ENCODE peak calls at places on chromosomes 7 and 10, in five cellular contexts. L is upper lobe of right lung, W is K562, D is pancreas, M is adrenal gland. C is an unnamed sample.
A peak's percentile ranks its signal among the peaks of the same experiment; 100 is the strongest.

GRCh38 chr10:107442035-107442505 is 277.6 kb upstream of the SORCS1 start:
- DNase-seq in W (no peak), D (no peak), M (no peak), L (no peak), C (no peak)

GRCh38 chr10:75972494-75973276 is 541.3 kb downstream of the LRMDA start:
- DNase-seq in W (no peak), D (no peak), M (peak; percentile 27), L (no peak), C (no peak)

GRCh38 chr7:44963526-44964290 is 15.1 kb downstream of the MYO1G start:
- DNase-seq in M (no peak), D (no peak), W (no peak), L (peak; percentile 61), C (no peak)

GRCh38 chr10:35027567-35027966 is 62.6 kb downstream of the CUL2 start:
- DNase-seq in W (no peak), D (no peak), L (no peak), M (no peak), C (no peak)

GRCh38 chr10:42952358-42952757 is 124.5 kb upstream of the RET start:
- DNase-seq in W (peak; percentile 33), M (no peak), L (peak; percentile 67), D (peak; percentile 47), C (no peak)

GRCh38 chr7:20351901-20352300 is 21.2 kb downstream of the ITGB8 start:
- DNase-seq in D (no peak), L (no peak), M (no peak), W (no peak), C (no peak)

GRCh38 chr10:90167174-90168064 is 466.0 kb downstream of the KIF20B start:
- DNase-seq in L (no peak), W (no peak), D (no peak), M (no peak), C (no peak)

GRCh38 chr10:106615081-106615480 is 549.4 kb downstream of the SORCS1 start:
- DNase-seq in L (no peak), D (no peak), W (no peak), M (no peak), C (no peak)

GRCh38 chr10:119770928-119771327 is 45.1 kb downstream of the INPP5F start:
- DNase-seq in M (no peak), D (no peak), L (no peak), W (no peak), C (no peak)

GRCh38 chr10:59108296-59108695 is 68.1 kb upstream of the PHYHIPL start:
- DNase-seq in M (no peak), W (no peak), L (no peak), D (no peak), C (no peak)

GRCh38 chr10:47378606-47379444 is 5.3 kb downstream of the ZNF488 start:
- DNase-seq in W (no peak), M (no peak), D (no peak), L (no peak), C (no peak)

GRCh38 chr10:118568327-118568848 is 27.1 kb downstream of the PRLHR start:
- DNase-seq in W (peak; percentile 47), L (no peak), D (peak; percentile 63), M (no peak), C (peak; percentile 67)

GRCh38 chr10:112231602-112232001 is 48.0 kb upstream of the GPAM start:
- DNase-seq in L (no peak), M (no peak), W (no peak), D (no peak), C (no peak)

GRCh38 chr10:15369642-15370211 is 1.4 kb downstream of the FAM171A1 start:
- DNase-seq in W (no peak), D (no peak), L (no peak), M (no peak), C (no peak)
- H3K27ac ChIP-seq in W (no peak overlapping the region), D (peak overlapping the region; percentile 65), L (peak overlapping the region; percentile 68), M (no peak overlapping the region), C (peak overlapping the region; percentile 47)

DNA sequence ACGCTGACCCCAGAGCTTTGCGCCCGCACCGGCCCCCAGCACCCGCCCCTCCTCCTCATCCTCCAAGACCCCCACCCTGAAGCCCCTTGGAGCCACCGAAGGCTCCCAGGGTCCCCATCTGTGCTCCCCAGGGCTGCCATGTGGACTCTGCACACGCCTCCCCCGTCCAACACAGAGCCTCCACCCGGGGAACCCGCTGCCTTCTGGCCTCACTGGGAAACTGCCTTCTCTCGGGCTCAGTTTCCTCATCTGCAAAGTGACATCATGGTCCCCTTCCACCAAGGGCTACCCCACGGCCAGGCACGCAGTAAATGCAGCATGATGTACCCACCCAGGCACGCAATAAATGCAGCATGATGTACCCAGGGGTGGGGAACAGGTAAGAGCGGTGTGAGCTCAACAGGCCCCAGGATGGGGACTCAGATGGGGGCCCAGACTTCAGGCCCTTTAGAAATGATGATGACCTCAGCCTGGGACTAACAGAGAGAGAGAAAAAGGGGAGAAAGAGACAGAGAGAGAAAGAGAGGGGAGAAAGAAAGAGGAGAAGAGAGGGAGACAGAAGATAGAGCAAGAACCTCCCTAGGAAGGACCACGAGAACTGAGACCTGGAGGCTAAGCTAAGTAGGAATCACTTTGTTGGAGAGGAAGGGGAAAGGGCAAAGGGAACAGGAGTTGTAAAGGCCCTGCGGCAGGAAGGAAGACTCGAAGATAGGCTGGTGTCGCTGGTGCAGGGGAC is 2.5 kb upstream of the MICALL2 start:
- DNase-seq in M (no peak), W (peak; percentile 60), D (no peak), L (no peak), C (no peak)
- H3K4me1 ChIP-seq in M (peaks cover 47% of the 10 kb centered on the region), W (peaks cover 84% of the 10 kb centered on the region), D (peaks cover 21% of the 10 kb centered on the region), L (peaks cover 41% of the 10 kb centered on the region), C (peaks cover 14% of the 10 kb centered on the region)

GRCh38 chr7:30285067-30285530 is 702 bp downstream of the ZNRF2 start:
- DNase-seq in M (peak; percentile 31), L (no peak), W (peak; percentile 29), D (peak; percentile 58), C (peak; percentile 58)
- H3K27ac ChIP-seq in M (peak overlapping the region; percentile 96), L (peak overlapping the region; percentile 95), W (peak overlapping the region; percentile 93), D (peak overlapping the region; percentile 98), C (peak overlapping the region; percentile 80)

GRCh38 chr10:71213761-71214440 is 1.5 kb downstream of the UNC5B start:
- DNase-seq in M (no peak), D (peak; percentile 56), W (peak; percentile 21), L (peak; percentile 63), C (no peak)
- H3K4me1 ChIP-seq in M (peaks cover 22% of the 10 kb centered on the region), D (no peaks in the 10 kb centered on the region), W (peaks cover 39% of the 10 kb centered on the region), L (peaks cover 39% of the 10 kb centered on the region), C (peaks cover 7% of the 10 kb centered on the region)

GRCh38 chr7:95908499-95908898 is 136.1 kb downstream of the DYNC1I1 start:
- DNase-seq in M (no peak), W (no peak), L (no peak), D (no peak), C (no peak)
- H3K27ac ChIP-seq in M (no peak overlapping the region), W (no peak overlapping the region), L (no peak overlapping the region), D (no peak overlapping the region), C (no peak overlapping the region)

DNA sequence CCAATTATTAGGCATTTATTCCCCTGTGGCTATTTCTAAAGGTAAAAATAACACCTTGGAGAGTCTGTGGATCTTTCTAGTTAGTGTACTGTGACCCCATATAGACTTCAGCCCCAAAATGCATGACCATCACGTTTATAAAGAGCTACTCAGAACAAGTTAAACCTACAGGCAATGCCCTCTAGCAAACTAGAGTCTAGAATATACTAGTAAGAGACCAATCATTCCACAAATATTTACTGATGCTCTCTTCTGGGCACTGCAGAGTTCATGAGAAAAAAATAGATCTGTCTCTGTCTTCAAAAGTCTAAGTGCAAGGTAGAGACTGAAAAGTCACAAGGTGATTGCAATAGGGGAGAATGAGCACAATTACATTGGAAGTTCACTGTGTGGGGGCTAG is 20.5 kb upstream of the CALD1 start:
- DNase-seq in W (no peak), M (no peak), L (no peak), D (no peak), C (no peak)
- H3K4me1 ChIP-seq in W (no peaks in the 10 kb centered on the region), M (no peaks in the 10 kb centered on the region), L (no peaks in the 10 kb centered on the region), D (no peaks in the 10 kb centered on the region), C (no peaks in the 10 kb centered on the region)

GRCh38 chr7:95628831-95629439 is 32.6 kb upstream of the PDK4 start:
- DNase-seq in D (no peak), L (no peak), M (no peak), W (no peak), C (no peak)
- H3K27ac ChIP-seq in D (no peak overlapping the region), L (no peak overlapping the region), M (no peak overlapping the region), W (no peak overlapping the region), C (no peak overlapping the region)

GRCh38 chr7:140161047-140161446 is 15.7 kb downstream of the KDM7A start:
- DNase-seq in W (no peak), L (no peak), M (no peak), D (no peak), C (no peak)

GRCh38 chr7:140160308-140160707 is 16.5 kb downstream of the KDM7A start:
- DNase-seq in M (no peak), L (no peak), D (no peak), W (no peak), C (no peak)

GRCh38 chr7:140168816-140169215 is 8.0 kb downstream of the KDM7A start:
- DNase-seq in W (no peak), L (no peak), D (no peak), M (no peak), C (no peak)

GRCh38 chr7:140170375-140170774 is 6.4 kb downstream of the KDM7A start:
- DNase-seq in D (no peak), M (no peak), L (no peak), W (no peak), C (no peak)

DNA sequence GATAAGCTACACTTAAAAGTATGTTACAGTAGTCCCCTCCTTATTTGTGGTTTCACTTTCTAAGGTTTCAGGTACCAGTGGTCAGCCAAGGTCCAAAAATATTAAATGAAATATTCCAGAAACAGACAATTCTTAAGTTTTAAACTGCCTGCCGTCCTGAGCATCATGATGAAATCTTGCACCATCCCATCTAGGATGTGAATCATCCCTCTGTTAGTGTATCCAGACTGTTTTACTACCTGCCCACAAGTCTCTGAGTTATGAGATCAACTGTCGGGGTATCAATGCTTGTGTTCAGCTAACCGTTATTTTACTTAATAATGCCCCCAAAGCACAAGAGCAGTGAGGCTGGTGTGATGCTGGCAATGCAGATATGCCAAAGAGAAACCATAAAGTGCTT is 11.4 kb downstream of the KDM7A start:
- DNase-seq in D (no peak), W (no peak), L (no peak), M (no peak), C (no peak)
- H3K4me1 ChIP-seq in D (no peaks in the 10 kb centered on the region), W (no peaks in the 10 kb centered on the region), L (peaks cover 5% of the 10 kb centered on the region), M (peaks cover 3% of the 10 kb centered on the region), C (peaks cover 57% of the 10 kb centered on the region)

C was measured in CD8-positive, alpha-beta memory T cell.